ENCODE peak calls at places on chromosomes 2 and 18, in four cellular contexts. D is GM23248, K is HCT116, L is neuronal stem cell. N is an unnamed sample.

GRCh38 chr2:237735762-237736161 is 62.8 kb upstream of the RBM44 start:
- DNase-seq in D (no peak), K (no peak), L (no peak), N (no peak)

GRCh38 chr2:176535480-176536113 is 266.4 kb downstream of the MTX2 start:
- DNase-seq in D (peak; percentile 63), K (no peak), L (no peak), N (no peak)

GRCh38 chr2:157897106-157897971 is 21.2 kb upstream of the ACVR1 start:
- DNase-seq in D (no peak), K (no peak), L (no peak), N (no peak)

GRCh38 chr2:142937347-142937746 is 59.9 kb downstream of the KYNU start:
- DNase-seq in D (peak; percentile 5), K (no peak), L (no peak), N (no peak)

GRCh38 chr2:85549826-85550225 is 10.9 kb downstream of the MAT2A start:
- DNase-seq in D (peak; percentile 88), K (no peak), L (no peak), N (no peak)

GRCh38 chr2:45132551-45132950 is 123.3 kb upstream of the SIX2 start:
- DNase-seq in D (no peak), K (no peak), L (no peak), N (no peak)

GRCh38 chr2:36834721-36835120 is 131.6 kb downstream of the STRN start:
- DNase-seq in D (no peak), K (no peak), L (no peak), N (no peak)

GRCh38 chr2:25401307-25402021 is 59.7 kb upstream of the DNMT3A start:
- DNase-seq in D (no peak), K (no peak), L (no peak), N (no peak)

GRCh38 chr2:131394147-131394931 is 30.4 kb upstream of the RAB6D start:
- DNase-seq in D (peak; percentile 30), K (no peak), L (peak; percentile 44), N (no peak)

GRCh38 chr2:109582928-109583895 is 30.6 kb downstream of the SEPTIN10 start:
- DNase-seq in D (peak; percentile 37), K (no peak), L (no peak), N (no peak)

GRCh38 chr2:62559582-62559981 is 53.6 kb upstream of the TMEM17 start:
- DNase-seq in D (no peak), K (no peak), L (no peak), N (no peak)

GRCh38 chr18:6294119-6294784 is 120.5 kb downstream of the L3MBTL4 start:
- DNase-seq in D (no peak), K (no peak), L (no peak), N (peak; percentile 78)

GRCh38 chr2:437772-438393 is 150.0 kb upstream of the ALKAL2 start:
- DNase-seq in D (no peak), K (no peak), L (no peak), N (no peak)

GRCh38 chr2:82120120-82120519 is 1815.6 kb upstream of the LRRTM1 start:
- DNase-seq in D (no peak), K (no peak), L (peak; percentile 14), N (no peak)

GRCh38 chr2:44920751-44921150 is 20.8 kb upstream of the SIX3 start:
- DNase-seq in D (no peak), K (no peak), L (no peak), N (no peak)

GRCh38 chr2:172196768-172197322 is 94.1 kb upstream of the DLX2 start:
- DNase-seq in D (peak; percentile 78), K (no peak), L (no peak), N (no peak)

GRCh38 chr2:215895330-215895729 is 118.0 kb downstream of the MREG start:
- DNase-seq in D (no peak), K (no peak), L (no peak), N (no peak)

GRCh38 chr2:73701968-73702665 is 35.0 kb downstream of the TPRKB start:
- DNase-seq in D (no peak), K (no peak), L (no peak), N (no peak)

GRCh38 chr18:44741551-44741950 is 60.9 kb downstream of the SETBP1 start:
- DNase-seq in D (no peak), K (no peak), L (no peak), N (no peak)

GRCh38 chr2:16204791-16205620 is 264.7 kb downstream of the MYCN start:
- DNase-seq in D (no peak), K (no peak), L (peak; percentile 59), N (no peak)

GRCh38 chr2:37798315-37799005 is 126.6 kb upstream of the RMDN2 start:
- DNase-seq in D (no peak), K (no peak), L (no peak), N (no peak)

GRCh38 chr2:97706708-97707345 is 6.5 kb upstream of the ZAP70 start:
- DNase-seq in D (no peak), K (no peak), L (no peak), N (no peak)

GRCh38 chr2:179936654-179937053 is 70.4 kb downstream of the CWC22 start:
- DNase-seq in D (peak; percentile 29), K (peak; percentile 29), L (peak; percentile 14), N (no peak)

GRCh38 chr18:45951021-45951714 is 16.0 kb downstream of the EPG5 start:
- DNase-seq in D (peak; percentile 85), K (peak; percentile 28), L (no peak), N (no peak)

GRCh38 chr2:173496746-173497145 is 142.1 kb downstream of the CDCA7 start:
- DNase-seq in D (peak; percentile 56), K (no peak), L (no peak), N (no peak)

GRCh38 chr2:167052825-167053224 is 164.5 kb downstream of the XIRP2 start:
- DNase-seq in D (peak; percentile 53), K (no peak), L (no peak), N (no peak)

GRCh38 chr18:26888259-26888658 is 22.8 kb upstream of the AQP4 start:
- DNase-seq in D (no peak), K (no peak), L (no peak), N (no peak)

GRCh38 chr18:78902795-78903435 is 76.7 kb upstream of the SALL3 start:
- DNase-seq in D (no peak), K (no peak), L (no peak), N (no peak)

GRCh38 chr2:65164379-65165023 is 34.6 kb upstream of the RAB1A start:
- DNase-seq in D (peak; percentile 31), K (no peak), L (no peak), N (no peak)

GRCh38 chr2:69863310-69863709 is 30.4 kb upstream of the SNRNP27 start:
- DNase-seq in D (no peak), K (no peak), L (no peak), N (no peak)

GRCh38 chr2:25481381-25482310 is 139.9 kb upstream of the DNMT3A start:
- DNase-seq in D (peak; percentile 20), K (no peak), L (no peak), N (peak; percentile 64)

GRCh38 chr2:160353166-160353565 is 140.4 kb downstream of the RBMS1 start:
- DNase-seq in D (no peak), K (no peak), L (no peak), N (no peak)

GRCh38 chr2:15112216-15112615 is 448.9 kb downstream of the NBAS start:
- DNase-seq in D (peak; percentile 15), K (peak; percentile 21), L (peak; percentile 33), N (no peak)

GRCh38 chr18:27921904-27922541 is 254.9 kb downstream of the CDH2 start:
- DNase-seq in D (peak; percentile 49), K (peak; percentile 32), L (no peak), N (no peak)

GRCh38 chr2:160576054-160576499 is 82.5 kb upstream of the RBMS1 start:
- DNase-seq in D (peak; percentile 53), K (no peak), L (no peak), N (no peak)

GRCh38 chr18:49400398-49401072 is 59.9 kb downstream of the DYM start:
- DNase-seq in D (peak; percentile 11), K (no peak), L (no peak), N (no peak)

GRCh38 chr2:217695033-217695520 is 307.7 kb downstream of the TNS1 start:
- DNase-seq in D (peak; percentile 99), K (no peak), L (no peak), N (peak; percentile 64)

GRCh38 chr18:42028232-42028832 is 73.3 kb downstream of the PIK3C3 start:
- DNase-seq in D (peak; percentile 62), K (no peak), L (no peak), N (no peak)

GRCh38 chr2:227511955-227512354 is 40.0 kb downstream of the AGFG1 start:
- DNase-seq in D (no peak), K (no peak), L (no peak), N (no peak)
- H3K4me3 ChIP-seq in D (no peak overlapping the region), K (no peak overlapping the region), L (no peak overlapping the region), N (no peak overlapping the region)

GRCh38 chr2:8421658-8422499 is 260.0 kb upstream of the ID2 start:
- DNase-seq in D (no peak), K (no peak), L (no peak), N (no peak)
- H3K9ac ChIP-seq in D (no peak overlapping the region), K (no peak overlapping the region), L (peak overlapping the region; percentile 39), N (no peak overlapping the region)

DNA sequence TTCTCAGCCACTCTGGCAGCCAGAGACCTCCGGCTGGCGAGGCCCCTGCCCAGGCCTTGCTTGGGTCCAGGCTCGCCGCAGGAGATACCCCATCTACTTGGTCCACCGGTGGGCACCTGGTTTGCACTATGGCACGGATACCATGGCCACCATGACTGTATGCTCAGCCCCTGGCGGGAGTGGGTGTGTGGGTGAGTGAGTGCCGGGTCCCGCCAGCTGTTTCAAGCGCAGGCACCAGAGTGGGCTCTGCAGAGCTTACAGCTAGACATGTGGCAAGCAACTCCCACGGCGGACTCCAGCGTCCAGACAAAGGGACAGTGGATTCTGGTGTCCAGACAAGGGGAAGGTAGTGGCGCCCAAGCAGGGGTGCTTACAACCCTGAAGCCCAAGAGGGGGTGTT is 1.4 kb downstream of the ATG4B start:
- DNase-seq in D (no peak), K (no peak), L (no peak), N (no peak)
- H3K4me3 ChIP-seq in D (peak overlapping the region; percentile 81), K (peak overlapping the region; percentile 72), L (peak overlapping the region; percentile 0), N (peak overlapping the region; percentile 96)

DNA sequence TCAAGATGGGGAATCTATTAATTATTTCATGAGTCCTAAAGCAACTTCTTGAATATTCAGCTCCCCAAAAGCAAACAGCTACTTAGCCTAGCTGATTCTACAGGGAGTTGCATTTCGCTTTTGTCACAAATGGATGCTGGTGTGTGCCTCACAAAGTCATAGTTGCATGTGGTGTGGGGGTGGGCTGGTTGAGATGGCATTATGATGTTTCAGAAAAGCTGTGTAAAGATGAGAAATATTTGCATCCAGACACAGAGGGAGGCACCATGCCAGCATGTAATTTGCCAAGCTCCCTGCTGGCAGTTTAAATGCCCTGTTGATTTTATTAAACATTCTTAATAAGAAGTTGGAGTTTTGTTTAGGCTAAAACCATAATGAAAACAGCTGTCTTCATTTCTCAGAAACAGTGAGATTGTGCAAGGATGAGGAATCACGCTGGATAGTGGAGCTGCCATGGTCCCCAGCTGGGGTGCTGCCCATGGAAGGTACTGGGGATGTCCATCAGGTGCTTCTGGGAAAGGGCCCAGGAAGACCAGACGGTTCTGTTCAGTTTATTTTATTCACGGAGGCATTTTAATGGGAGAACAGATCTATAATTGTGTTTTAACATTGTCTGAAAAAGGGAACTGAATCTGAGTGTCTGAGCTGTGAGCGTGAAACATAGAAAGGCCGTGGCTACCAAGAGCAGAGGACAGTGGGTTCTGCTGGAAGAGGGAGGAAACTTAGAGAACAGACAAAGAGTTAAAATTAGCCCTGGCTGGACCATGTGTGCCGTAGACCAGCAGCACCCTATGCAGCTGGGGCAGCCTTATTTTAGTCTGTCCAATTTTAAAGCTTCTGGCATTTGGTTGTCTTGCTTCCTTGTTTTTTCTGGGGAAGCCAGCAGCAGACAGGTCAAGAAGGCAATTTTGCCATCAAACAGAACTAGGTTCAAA is 177.1 kb downstream of the FAM210A start:
- DNase-seq in D (no peak), K (no peak), L (no peak), N (no peak)
- H3K9ac ChIP-seq in D (no peak overlapping the region), K (no peak overlapping the region), L (no peak overlapping the region), N (no peak overlapping the region)

N was measured in SK-N-MC.